ENCODE peak calls at places on chromosome 19, in eight cellular contexts. C is AG04450; G is stomach; A is naive thymus-derived CD4-positive, alpha-beta T cell; I is IMR-90; T is RWPE1; F is body of pancreas; D is mesendoderm. M is an unnamed sample.

GRCh38 chr19:11434703-11435056 is 241 bp downstream of the ODAD3 start:
- DNase-seq in C (no peak), T (no peak), D (no peak), G (no peak), A (no peak), F (no peak), I (no peak), M (no peak)

GRCh38 chr19:1259206-1259872 is 9.8 kb upstream of the CIRBP start:
- DNase-seq in I (peak; percentile 51), A (peak; percentile 74), G (peak; percentile 72), D (peak; percentile 90), F (peak; percentile 79), T (no peak), C (no peak), M (no peak)

GRCh38 chr19:4069331-4069959 is 2.7 kb upstream of the ZBTB7A start:
- DNase-seq in T (no peak), G (no peak), C (no peak), F (peak; percentile 63), A (peak; percentile 28), I (no peak), D (no peak), M (no peak)

GRCh38 chr19:48819366-48819816 is 8.6 kb upstream of the BCAT2 start:
- DNase-seq in I (peak; percentile 79), C (peak; percentile 59), T (peak; percentile 74), D (no peak), F (peak; percentile 98), A (no peak), G (peak; percentile 97), M (peak; percentile 93)

GRCh38 chr19:44748426-44749254 is at the start of gene BCL3:
- DNase-seq in C (no peak), G (peak; percentile 80), F (peak; percentile 81), I (no peak), D (no peak), A (peak; percentile 44), T (peak; percentile 62), M (peak; percentile 59)

GRCh38 chr19:44614313-44614712 is 950 bp downstream of the IGSF23 start:
- DNase-seq in A (no peak), I (no peak), F (no peak), G (no peak), C (no peak), T (no peak), D (no peak), M (no peak)

GRCh38 chr19:12065100-12065538 is 588 bp downstream of the ZNF844 start:
- DNase-seq in F (peak; percentile 31), I (peak; percentile 38), T (peak; percentile 12), C (no peak), A (peak; percentile 8), G (no peak), D (peak; percentile 43), M (no peak)

GRCh38 chr19:8610041-8610927 is at the start of gene ADAMTS10:
- DNase-seq in I (peak; percentile 43), C (no peak), D (peak; percentile 67), G (no peak), F (no peak), A (peak; percentile 43), T (no peak), M (no peak)

GRCh38 chr19:10102787-10103236 is 334 bp upstream of the ANGPTL6 start:
- DNase-seq in D (no peak), G (no peak), A (no peak), C (no peak), F (no peak), T (no peak), I (no peak), M (no peak)

GRCh38 chr19:18173054-18173571 is 500 bp upstream of the IFI30 start:
- DNase-seq in I (no peak), G (no peak), F (peak; percentile 80), D (no peak), A (no peak), C (no peak), T (no peak), M (peak; percentile 52)

GRCh38 chr19:55383789-55384575 is at the start of gene TMEM238:
- DNase-seq in A (peak; percentile 30), D (peak; percentile 78), C (no peak), I (peak; percentile 70), G (peak; percentile 82), T (no peak), F (peak; percentile 73), M (peak; percentile 37)

GRCh38 chr19:51702103-51702753 is 9.1 kb downstream of the SPACA6 start:
- DNase-seq in C (no peak), T (peak; percentile 87), F (peak; percentile 91), A (no peak), I (peak; percentile 24), D (peak; percentile 93), G (peak; percentile 92), M (no peak)

GRCh38 chr19:30386551-30387143 is 14.5 kb downstream of the ZNF536 start:
- DNase-seq in C (no peak), A (no peak), D (no peak), T (no peak), I (no peak), G (no peak), F (no peak), M (no peak)

GRCh38 chr19:56152644-56153043 is 11.6 kb downstream of the ZNF444 start:
- DNase-seq in F (no peak), I (no peak), T (no peak), C (no peak), G (no peak), A (no peak), D (no peak), M (no peak)

GRCh38 chr19:29858000-29858596 is 46.3 kb downstream of the CCNE1 start:
- DNase-seq in C (no peak), G (peak; percentile 50), D (peak; percentile 69), I (no peak), F (peak; percentile 54), A (no peak), T (no peak), M (no peak)

GRCh38 chr19:50377051-50377441 is 789 bp downstream of the NR1H2 start:
- DNase-seq in I (no peak), F (peak; percentile 58), G (peak; percentile 53), D (peak; percentile 74), A (peak; percentile 36), C (no peak), T (peak; percentile 38), M (no peak)
- H3K27ac ChIP-seq in I (no peak overlapping the region), F (peak overlapping the region; percentile 99), G (peak overlapping the region; percentile 99), D (no peak overlapping the region), A (peak overlapping the region; percentile 100), C (no peak overlapping the region), T (peak overlapping the region; percentile 96), M (peak overlapping the region; percentile 95)

DNA sequence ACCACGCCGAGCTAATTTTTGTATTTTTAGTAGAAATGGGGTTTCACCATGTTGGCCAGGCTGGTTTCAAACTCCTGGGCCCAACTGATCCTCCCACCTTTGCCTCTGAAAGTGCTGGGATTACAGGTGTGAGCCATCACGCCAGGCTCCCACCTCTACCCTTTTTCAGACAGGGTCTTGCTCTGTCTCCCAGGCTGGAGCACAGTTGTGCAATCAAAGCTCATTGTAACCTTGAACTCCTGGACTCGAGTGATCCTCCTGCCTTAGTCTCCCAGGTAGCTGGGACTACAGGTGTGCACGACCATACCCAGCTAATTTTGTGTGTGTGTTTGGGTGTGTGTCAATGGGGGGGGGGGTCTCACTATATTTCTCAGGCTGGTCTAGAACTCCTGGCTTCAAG is 1.7 kb downstream of the RASGRP4 start:
- DNase-seq in A (no peak), F (no peak), T (no peak), C (no peak), D (no peak), I (no peak), G (no peak), M (no peak)
- H3K27ac ChIP-seq in A (no peak overlapping the region), F (no peak overlapping the region), T (no peak overlapping the region), C (no peak overlapping the region), D (no peak overlapping the region), I (no peak overlapping the region), G (no peak overlapping the region), M (no peak overlapping the region)

DNA sequence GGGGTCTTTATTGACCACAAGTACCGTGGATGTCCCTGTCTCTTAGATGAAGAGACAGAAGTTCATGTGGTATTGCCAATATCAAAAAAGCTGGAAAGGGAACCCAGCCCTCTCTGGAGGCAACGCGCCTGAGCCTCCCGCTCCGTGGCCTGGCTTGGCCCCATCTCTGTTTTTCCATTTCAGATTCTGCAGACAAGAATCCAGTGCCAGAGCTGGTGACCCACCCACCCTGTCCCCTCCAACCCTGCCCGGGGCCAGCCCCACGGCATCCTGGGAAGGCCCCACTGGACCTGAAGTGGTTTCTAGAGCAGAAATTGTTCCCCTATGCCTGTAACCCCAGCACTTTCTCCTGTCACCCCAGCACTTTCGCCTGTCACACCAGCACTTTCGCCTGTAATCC is 57.7 kb downstream of the PTPRS start:
- DNase-seq in A (no peak), G (no peak), C (no peak), F (no peak), I (no peak), T (no peak), D (no peak), M (peak; percentile 47)
- H3K27ac ChIP-seq in A (no peak overlapping the region), G (peak overlapping the region; percentile 47), C (no peak overlapping the region), F (no peak overlapping the region), I (no peak overlapping the region), T (no peak overlapping the region), D (no peak overlapping the region), M (peak overlapping the region; percentile 1)

GRCh38 chr19:34436716-34437115 is 8.5 kb downstream of the UBA2 start:
- DNase-seq in I (no peak), D (no peak), T (no peak), F (no peak), A (no peak), C (no peak), G (no peak), M (no peak)
- H3K27ac ChIP-seq in I (no peak overlapping the region), D (no peak overlapping the region), T (no peak overlapping the region), F (no peak overlapping the region), A (no peak overlapping the region), C (no peak overlapping the region), G (no peak overlapping the region), M (no peak overlapping the region)